ENCODE peak calls at places on chromosomes 16 and 17, in ten cellular contexts. K, D, U, I, C, Y, N, A, O and Z are unnamed samples.

GRCh38 chr16:88924834-88925539 is 52.0 kb downstream of the CBFA2T3 start:
- DNase-seq in K (peak; percentile 73), D (peak; percentile 50), U (no peak), I (no peak), C (no peak), Y (peak; percentile 92), N (peak; percentile 78), A (no peak), O (no peak), Z (peak; percentile 76)

GRCh38 chr16:70572926-70573270 is 49.3 kb downstream of the SF3B3 start:
- DNase-seq in K (no peak), D (no peak), U (no peak), I (no peak), C (no peak), Y (no peak), N (no peak), A (no peak), O (no peak), Z (no peak)

GRCh38 chr17:54085934-54086333 is 263.2 kb downstream of the KIF2B start:
- DNase-seq in K (no peak), D (no peak), U (no peak), I (no peak), C (no peak), Y (no peak), N (no peak), A (no peak), O (no peak), Z (no peak)

GRCh38 chr16:2388875-2389433 is 40.3 kb upstream of the CCNF start:
- DNase-seq in K (peak; percentile 82), D (no peak), U (no peak), I (peak; percentile 7), C (no peak), Y (no peak), N (no peak), A (no peak), O (peak; percentile 17), Z (no peak)

GRCh38 chr16:69166946-69167930 is 19.7 kb upstream of the SNTB2 start:
- DNase-seq in K (peak; percentile 65), D (no peak), U (no peak), I (no peak), C (no peak), Y (no peak), N (no peak), A (no peak), O (no peak), Z (no peak)

GRCh38 chr17:14840616-14841231 is 424.4 kb downstream of the PMP22 start:
- DNase-seq in K (peak; percentile 84), D (no peak), U (no peak), I (no peak), C (no peak), Y (no peak), N (no peak), A (no peak), O (no peak), Z (no peak)

GRCh38 chr17:14156689-14157088 is 80.0 kb downstream of the CDRT15 start:
- DNase-seq in K (peak; percentile 57), D (no peak), U (no peak), I (no peak), C (no peak), Y (no peak), N (no peak), A (no peak), O (no peak), Z (peak; percentile 6)

GRCh38 chr16:81513204-81514040 is 68.8 kb downstream of the CMIP start:
- DNase-seq in K (no peak), D (peak; percentile 70), U (peak; percentile 72), I (no peak), C (no peak), Y (no peak), N (peak; percentile 76), A (peak; percentile 75), O (peak; percentile 53), Z (peak; percentile 59)

GRCh38 chr17:39064374-39064773 is 87.1 kb downstream of the PLXDC1 start:
- DNase-seq in K (peak; percentile 89), D (no peak), U (no peak), I (no peak), C (no peak), Y (no peak), N (no peak), A (no peak), O (no peak), Z (no peak)

GRCh38 chr17:58686980-58687379 is 4.9 kb downstream of the TEX14 start:
- DNase-seq in K (no peak), D (no peak), U (no peak), I (no peak), C (no peak), Y (no peak), N (no peak), A (no peak), O (no peak), Z (no peak)

GRCh38 chr17:2101448-2102257 is 46.8 kb downstream of the HIC1 start:
- DNase-seq in K (no peak), D (peak; percentile 58), U (peak; percentile 31), I (peak; percentile 94), C (peak; percentile 88), Y (no peak), N (peak; percentile 51), A (peak; percentile 79), O (peak; percentile 96), Z (no peak)

GRCh38 chr17:28975031-28975430 is 23.7 kb upstream of the PHF12 start:
- DNase-seq in K (no peak), D (no peak), U (no peak), I (no peak), C (no peak), Y (no peak), N (no peak), A (no peak), O (no peak), Z (no peak)

GRCh38 chr17:28975634-28976033 is 24.3 kb upstream of the PHF12 start:
- DNase-seq in K (no peak), D (no peak), U (no peak), I (no peak), C (no peak), Y (no peak), N (no peak), A (no peak), O (no peak), Z (no peak)

GRCh38 chr17:28972437-28972836 is 21.1 kb upstream of the PHF12 start:
- DNase-seq in K (no peak), D (no peak), U (no peak), I (no peak), C (no peak), Y (no peak), N (no peak), A (no peak), O (no peak), Z (no peak)

GRCh38 chr17:28973414-28973813 is 22.1 kb upstream of the PHF12 start:
- DNase-seq in K (peak; percentile 46), D (peak; percentile 78), U (peak; percentile 84), I (no peak), C (peak; percentile 62), Y (no peak), N (no peak), A (no peak), O (no peak), Z (no peak)

DNA sequence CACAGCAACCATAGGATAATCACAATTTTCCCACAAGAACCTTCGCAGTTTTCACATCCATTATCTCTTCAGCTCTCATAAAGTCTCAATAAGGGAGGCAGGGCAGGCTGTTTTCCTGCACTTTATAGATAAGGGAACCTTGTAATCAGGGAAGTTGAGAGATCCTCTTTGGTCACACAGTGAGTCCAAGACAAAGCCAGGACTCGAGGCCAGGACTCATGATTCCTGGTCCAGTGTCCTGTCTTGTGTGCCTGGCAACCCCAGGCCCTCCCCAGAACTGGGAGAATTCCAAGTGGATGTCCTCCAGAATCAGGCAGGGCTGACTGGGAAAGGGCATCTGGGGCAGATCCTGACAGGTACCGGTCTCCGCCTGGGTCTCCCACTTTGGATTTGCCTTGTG is 23.1 kb upstream of the PHF12 start:
- DNase-seq in K (no peak), D (no peak), U (peak; percentile 50), I (no peak), C (no peak), Y (no peak), N (no peak), A (no peak), O (no peak), Z (no peak)
- H3K4me3 ChIP-seq in K (no peak overlapping the region), D (no peak overlapping the region), U (no peak overlapping the region), I (no peak overlapping the region), C (no peak overlapping the region), Y (no peak overlapping the region), N (no peak overlapping the region), A (no peak overlapping the region), O (no peak overlapping the region), Z (no peak overlapping the region)

GRCh38 chr17:17712268-17712924 is 31.1 kb downstream of the RAI1 start:
- DNase-seq in K (peak; percentile 97), D (no peak), U (no peak), I (no peak), C (no peak), Y (no peak), N (no peak), A (no peak), O (no peak), Z (peak; percentile 63)

GRCh38 chr17:17710728-17711541 is 29.7 kb downstream of the RAI1 start:
- DNase-seq in K (peak; percentile 93), D (no peak), U (no peak), I (peak; percentile 84), C (peak; percentile 92), Y (no peak), N (no peak), A (no peak), O (peak; percentile 91), Z (peak; percentile 91)

GRCh38 chr17:17710355-17710727 is 29.1 kb downstream of the RAI1 start:
- DNase-seq in K (no peak), D (no peak), U (no peak), I (no peak), C (no peak), Y (no peak), N (no peak), A (no peak), O (no peak), Z (no peak)

GRCh38 chr17:17709815-17710321 is 28.6 kb downstream of the RAI1 start:
- DNase-seq in K (no peak), D (no peak), U (no peak), I (no peak), C (no peak), Y (no peak), N (no peak), A (no peak), O (no peak), Z (no peak)

GRCh38 chr17:17711708-17712141 is 30.5 kb downstream of the RAI1 start:
- DNase-seq in K (no peak), D (no peak), U (no peak), I (no peak), C (no peak), Y (no peak), N (no peak), A (no peak), O (no peak), Z (peak; percentile 68)
- H3K36me3 ChIP-seq in K (peaks cover 3% of the 10 kb centered on the region), D (no peaks in the 10 kb centered on the region), U (no peaks in the 10 kb centered on the region), I (no peaks in the 10 kb centered on the region), C (no peaks in the 10 kb centered on the region), Y (no peaks in the 10 kb centered on the region), N (no peaks in the 10 kb centered on the region), A (no peaks in the 10 kb centered on the region), O (no peaks in the 10 kb centered on the region), Z (peaks cover 26% of the 10 kb centered on the region)

GRCh38 chr16:27657811-27658210 is 107.9 kb downstream of the KATNIP start:
- DNase-seq in K (no peak), D (no peak), U (no peak), I (no peak), C (no peak), Y (no peak), N (no peak), A (no peak), O (no peak), Z (no peak)
- H3K9me3 ChIP-seq in K (no peaks in the 10 kb centered on the region), D (no peaks in the 10 kb centered on the region), U (peaks cover 9% of the 10 kb centered on the region), I (no peaks in the 10 kb centered on the region), C (no peaks in the 10 kb centered on the region), Y (no peaks in the 10 kb centered on the region), N (no peaks in the 10 kb centered on the region), A (no peaks in the 10 kb centered on the region), O (no peaks in the 10 kb centered on the region), Z (no peaks in the 10 kb centered on the region)

GRCh38 chr17:75319818-75320691 is 30.8 kb upstream of the SLC25A19 start:
- DNase-seq in K (peak; percentile 76), D (no peak), U (no peak), I (peak; percentile 46), C (no peak), Y (peak; percentile 94), N (no peak), A (no peak), O (no peak), Z (no peak)
- H3K4me3 ChIP-seq in K (no peak overlapping the region), D (no peak overlapping the region), U (no peak overlapping the region), I (no peak overlapping the region), C (no peak overlapping the region), Y (peak overlapping the region; percentile 51), N (no peak overlapping the region), A (no peak overlapping the region), O (no peak overlapping the region), Z (no peak overlapping the region)